ENCODE peak calls at places on chromosomes 11 and 22, in four cellular contexts. One of them, this sample, is unnamed.

GRCh38 chr11:30282289-30282631 is 40.6 kb upstream of the ARL14EP start:
- DNase-seq in heart right ventricle: no peak
- DNase-seq in astrocyte of the spinal cord: no peak
- DNase-seq in cardiac fibroblast: no peak
- DNase-seq in this sample: no peak

GRCh38 chr22:22080270-22080669 is 97.7 kb upstream of the TOP3B start:
- DNase-seq in heart right ventricle: no peak
- DNase-seq in astrocyte of the spinal cord: peak; percentile 9
- DNase-seq in cardiac fibroblast: no peak
- DNase-seq in this sample: no peak

GRCh38 chr11:36684840-36685800 is 87.1 kb upstream of the RAG2 start:
- DNase-seq in cardiac fibroblast: no peak
- DNase-seq in astrocyte of the spinal cord: no peak
- DNase-seq in heart right ventricle: no peak
- DNase-seq in this sample: no peak

GRCh38 chr11:108494182-108494581 is 4.0 kb downstream of the POGLUT3 start:
- DNase-seq in cardiac fibroblast: no peak
- DNase-seq in heart right ventricle: no peak
- DNase-seq in astrocyte of the spinal cord: no peak
- DNase-seq in this sample: no peak

GRCh38 chr11:126426820-126427749 is 71.6 kb downstream of the ST3GAL4 start:
- DNase-seq in cardiac fibroblast: no peak
- DNase-seq in heart right ventricle: no peak
- DNase-seq in astrocyte of the spinal cord: no peak
- DNase-seq in this sample: no peak

GRCh38 chr11:112157274-112157766 is 6.6 kb downstream of the IL18 start:
- DNase-seq in astrocyte of the spinal cord: peak; percentile 99
- DNase-seq in heart right ventricle: no peak
- DNase-seq in cardiac fibroblast: peak; percentile 99
- DNase-seq in this sample: peak; percentile 99

GRCh38 chr11:33904128-33904527 is 12.3 kb upstream of the LMO2 start:
- DNase-seq in astrocyte of the spinal cord: no peak
- DNase-seq in cardiac fibroblast: no peak
- DNase-seq in heart right ventricle: no peak
- DNase-seq in this sample: no peak

GRCh38 chr11:1074244-1075221 is at the start of gene MUC2:
- DNase-seq in cardiac fibroblast: no peak
- DNase-seq in heart right ventricle: no peak
- DNase-seq in astrocyte of the spinal cord: no peak
- DNase-seq in this sample: no peak

GRCh38 chr11:1520987-1521349 is 34.4 kb upstream of the MOB2 start:
- DNase-seq in astrocyte of the spinal cord: no peak
- DNase-seq in heart right ventricle: peak; percentile 49
- DNase-seq in cardiac fibroblast: peak; percentile 14
- DNase-seq in this sample: no peak

GRCh38 chr22:33112606-33113005 is 54.4 kb upstream of the SYN3 start:
- DNase-seq in heart right ventricle: no peak
- DNase-seq in cardiac fibroblast: no peak
- DNase-seq in astrocyte of the spinal cord: no peak
- DNase-seq in this sample: no peak

GRCh38 chr11:17822021-17822781 is 87.6 kb downstream of the KCNC1 start:
- DNase-seq in heart right ventricle: peak; percentile 21
- DNase-seq in astrocyte of the spinal cord: peak; percentile 4
- DNase-seq in cardiac fibroblast: peak; percentile 76
- DNase-seq in this sample: no peak

DNA sequence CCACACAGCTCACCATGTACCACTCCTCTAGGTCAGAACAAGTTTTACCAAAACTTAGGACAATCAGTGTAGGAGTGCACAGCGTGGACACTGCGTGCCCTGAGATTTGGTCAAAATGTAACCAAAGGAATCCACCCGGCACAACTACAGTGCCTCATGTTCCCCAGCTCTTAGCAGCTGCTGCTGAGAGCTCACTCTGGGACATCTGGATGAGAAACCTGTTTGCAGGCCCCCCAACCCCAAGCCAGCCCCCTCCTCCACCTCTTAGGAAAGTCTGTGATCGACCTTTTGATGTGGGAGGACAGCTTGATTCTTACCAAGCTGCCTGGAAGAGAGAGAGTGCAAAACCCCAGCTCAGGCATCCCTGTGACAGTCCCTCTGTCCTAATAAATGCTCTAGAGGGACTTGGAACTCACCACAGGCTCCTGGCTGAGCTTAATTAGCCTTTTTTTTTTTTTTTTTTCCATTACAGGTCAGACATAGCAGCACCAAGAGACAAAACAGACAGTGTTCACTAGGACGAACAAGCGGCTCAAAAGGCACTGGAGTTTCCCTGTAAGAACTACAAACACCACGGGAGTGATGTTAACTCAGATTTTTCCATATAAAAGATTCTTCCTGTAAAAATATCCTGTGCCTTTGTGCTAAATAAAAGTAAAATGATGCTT is 101.2 kb upstream of the AKIP1 start:
- DNase-seq in heart right ventricle: no peak
- DNase-seq in cardiac fibroblast: no peak
- DNase-seq in astrocyte of the spinal cord: no peak
- DNase-seq in this sample: no peak
- H3K4me3 ChIP-seq in heart right ventricle: peak overlapping the region; percentile 64
- H3K4me3 ChIP-seq in cardiac fibroblast: peak overlapping the region; percentile 58
- H3K4me3 ChIP-seq in astrocyte of the spinal cord: peak overlapping the region; percentile 65
- H3K4me3 ChIP-seq in this sample: peak overlapping the region; percentile 82

DNA sequence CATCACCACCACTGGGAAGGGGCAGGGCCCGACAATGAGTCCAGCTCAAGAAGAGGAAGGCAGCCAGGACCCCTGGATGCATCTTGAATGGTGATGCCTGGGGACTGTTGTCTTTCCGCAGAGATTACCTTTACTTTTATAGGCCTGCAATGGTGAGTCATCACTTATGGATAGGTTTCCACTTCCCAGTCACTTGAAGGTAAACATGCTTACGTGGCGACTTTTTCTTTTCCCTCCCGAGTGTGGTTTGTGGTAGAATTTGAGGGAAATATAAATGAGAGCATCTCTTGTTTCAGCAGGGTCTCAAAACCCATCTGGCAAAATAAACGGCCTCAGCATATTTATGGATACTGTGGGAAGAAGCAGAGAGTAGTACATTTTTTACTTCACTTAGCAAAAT is at the start of gene MMP13:
- DNase-seq in cardiac fibroblast: no peak
- DNase-seq in heart right ventricle: no peak
- DNase-seq in astrocyte of the spinal cord: peak; percentile 70
- DNase-seq in this sample: no peak
- H3K4me3 ChIP-seq in cardiac fibroblast: no peak within 1 kb of the TSS
- H3K4me3 ChIP-seq in heart right ventricle: no peak within 1 kb of the TSS
- H3K4me3 ChIP-seq in astrocyte of the spinal cord: no peak within 1 kb of the TSS
- H3K4me3 ChIP-seq in this sample: no peak within 1 kb of the TSS

GRCh38 chr22:24247011-24247507 is 2.2 kb upstream of the GGT5 start:
- DNase-seq in astrocyte of the spinal cord: peak; percentile 18
- DNase-seq in heart right ventricle: peak; percentile 44
- DNase-seq in cardiac fibroblast: peak; percentile 37
- DNase-seq in this sample: no peak

GRCh38 chr22:24240381-24240780 is 4.5 kb downstream of the GGT5 start:
- DNase-seq in heart right ventricle: no peak
- DNase-seq in cardiac fibroblast: peak; percentile 27
- DNase-seq in astrocyte of the spinal cord: no peak
- DNase-seq in this sample: no peak

GRCh38 chr22:24247564-24248344 is 2.9 kb upstream of the GGT5 start:
- DNase-seq in cardiac fibroblast: peak; percentile 98
- DNase-seq in astrocyte of the spinal cord: peak; percentile 95
- DNase-seq in heart right ventricle: peak; percentile 87
- DNase-seq in this sample: peak; percentile 49

GRCh38 chr22:24244144-24244787 is 616 bp downstream of the GGT5 start:
- DNase-seq in heart right ventricle: no peak
- DNase-seq in cardiac fibroblast: peak; percentile 79
- DNase-seq in astrocyte of the spinal cord: peak; percentile 55
- DNase-seq in this sample: no peak
- H3K4me3 ChIP-seq in heart right ventricle: peak overlapping the region; percentile 37
- H3K4me3 ChIP-seq in cardiac fibroblast: peak overlapping the region; percentile 67
- H3K4me3 ChIP-seq in astrocyte of the spinal cord: peak overlapping the region; percentile 43
- H3K4me3 ChIP-seq in this sample: no peak overlapping the region

GRCh38 chr22:38427465-38427864 is 27.5 kb downstream of the KCNJ4 start:
- DNase-seq in heart right ventricle: no peak
- DNase-seq in astrocyte of the spinal cord: no peak
- DNase-seq in cardiac fibroblast: no peak
- DNase-seq in this sample: no peak

GRCh38 chr22:38429460-38430128 is 25.4 kb downstream of the KCNJ4 start:
- DNase-seq in cardiac fibroblast: no peak
- DNase-seq in heart right ventricle: no peak
- DNase-seq in astrocyte of the spinal cord: peak; percentile 10
- DNase-seq in this sample: no peak

GRCh38 chr22:38427940-38428339 is 27.1 kb downstream of the KCNJ4 start:
- DNase-seq in cardiac fibroblast: no peak
- DNase-seq in heart right ventricle: no peak
- DNase-seq in astrocyte of the spinal cord: no peak
- DNase-seq in this sample: no peak

GRCh38 chr22:38426628-38427027 is 28.4 kb downstream of the KCNJ4 start:
- DNase-seq in astrocyte of the spinal cord: no peak
- DNase-seq in cardiac fibroblast: no peak
- DNase-seq in heart right ventricle: no peak
- DNase-seq in this sample: no peak

GRCh38 chr22:38428714-38429113 is 26.3 kb downstream of the KCNJ4 start:
- DNase-seq in cardiac fibroblast: no peak
- DNase-seq in astrocyte of the spinal cord: no peak
- DNase-seq in heart right ventricle: no peak
- DNase-seq in this sample: no peak
- H3K4me3 ChIP-seq in cardiac fibroblast: no peak overlapping the region
- H3K4me3 ChIP-seq in astrocyte of the spinal cord: no peak overlapping the region
- H3K4me3 ChIP-seq in heart right ventricle: no peak overlapping the region
- H3K4me3 ChIP-seq in this sample: no peak overlapping the region

DNA sequence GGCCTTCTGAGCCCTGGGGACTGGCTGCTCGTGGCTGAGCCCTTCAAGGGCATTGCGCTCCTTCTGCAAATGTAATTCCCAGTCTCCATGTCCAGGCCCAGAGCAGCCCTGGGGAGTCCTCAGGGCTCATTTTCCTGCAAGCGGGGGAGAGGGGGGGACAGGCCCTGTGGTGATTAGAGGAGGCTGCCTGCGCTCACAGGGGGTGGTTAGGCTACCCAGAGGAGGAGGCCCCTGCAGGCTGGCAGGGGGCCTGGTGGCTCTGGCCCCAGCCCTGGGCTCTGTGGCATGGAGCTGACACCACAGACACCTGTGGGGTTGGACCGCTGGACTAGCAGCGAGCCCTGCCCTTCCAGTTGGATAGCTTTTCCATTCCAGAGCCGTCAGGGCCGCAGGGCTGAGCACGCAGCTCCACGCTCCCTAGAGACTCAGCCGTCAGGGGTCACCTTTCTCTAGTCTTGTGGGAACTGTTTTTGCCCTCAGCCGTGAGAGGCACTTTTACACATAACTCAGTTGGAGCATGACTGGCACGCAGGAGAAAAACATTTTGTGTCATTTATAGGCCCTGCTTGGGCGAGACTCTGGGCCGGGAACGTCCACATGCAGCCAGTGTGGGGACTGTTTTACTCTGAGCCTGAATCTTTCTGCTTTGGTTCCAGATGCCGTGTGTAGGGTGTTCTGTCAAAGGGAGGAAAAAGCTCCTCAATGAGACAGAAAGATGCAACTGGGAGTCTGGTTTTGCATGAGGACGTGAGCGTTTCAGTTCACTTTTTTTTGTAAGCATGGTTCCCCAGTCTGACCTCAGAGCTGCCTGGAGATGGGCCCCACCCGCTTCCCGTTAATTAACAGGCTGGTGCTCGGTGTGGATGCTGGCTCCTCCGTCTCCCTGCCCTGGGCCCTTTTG is 58.1 kb downstream of the LRP5 start:
- DNase-seq in astrocyte of the spinal cord: no peak
- DNase-seq in cardiac fibroblast: no peak
- DNase-seq in heart right ventricle: peak; percentile 39
- DNase-seq in this sample: no peak
- H3K4me3 ChIP-seq in astrocyte of the spinal cord: no peak overlapping the region
- H3K4me3 ChIP-seq in cardiac fibroblast: no peak overlapping the region
- H3K4me3 ChIP-seq in heart right ventricle: no peak overlapping the region
- H3K4me3 ChIP-seq in this sample: no peak overlapping the region

GRCh38 chr22:29702025-29702930 is 17.5 kb upstream of the CABP7 start:
- DNase-seq in cardiac fibroblast: peak; percentile 8
- DNase-seq in astrocyte of the spinal cord: no peak
- DNase-seq in heart right ventricle: no peak
- DNase-seq in this sample: no peak
- H3K4me3 ChIP-seq in cardiac fibroblast: no peak overlapping the region
- H3K4me3 ChIP-seq in astrocyte of the spinal cord: no peak overlapping the region
- H3K4me3 ChIP-seq in heart right ventricle: no peak overlapping the region
- H3K4me3 ChIP-seq in this sample: no peak overlapping the region

GRCh38 chr11:73288873-73289707 is 17.0 kb downstream of the P2RY6 start:
- DNase-seq in cardiac fibroblast: peak; percentile 88
- DNase-seq in heart right ventricle: peak; percentile 72
- DNase-seq in astrocyte of the spinal cord: peak; percentile 67
- DNase-seq in this sample: peak; percentile 64
- H3K4me3 ChIP-seq in cardiac fibroblast: no peak overlapping the region
- H3K4me3 ChIP-seq in heart right ventricle: peak overlapping the region; percentile 16
- H3K4me3 ChIP-seq in astrocyte of the spinal cord: no peak overlapping the region
- H3K4me3 ChIP-seq in this sample: peak overlapping the region; percentile 27

GRCh38 chr11:116925050-116925449 is 87.6 kb upstream of the APOA1 start:
- DNase-seq in cardiac fibroblast: no peak
- DNase-seq in heart right ventricle: no peak
- DNase-seq in astrocyte of the spinal cord: no peak
- DNase-seq in this sample: no peak

GRCh38 chr11:116928102-116928777 is 90.8 kb upstream of the APOA1 start:
- DNase-seq in astrocyte of the spinal cord: no peak
- DNase-seq in cardiac fibroblast: no peak
- DNase-seq in heart right ventricle: no peak
- DNase-seq in this sample: no peak

GRCh38 chr11:116928845-116929244 is 91.4 kb upstream of the APOA1 start:
- DNase-seq in astrocyte of the spinal cord: no peak
- DNase-seq in cardiac fibroblast: no peak
- DNase-seq in heart right ventricle: no peak
- DNase-seq in this sample: no peak

GRCh38 chr11:116929393-116930090 is 92.1 kb upstream of the APOA1 start:
- DNase-seq in cardiac fibroblast: peak; percentile 39
- DNase-seq in heart right ventricle: peak; percentile 21
- DNase-seq in astrocyte of the spinal cord: no peak
- DNase-seq in this sample: no peak

DNA sequence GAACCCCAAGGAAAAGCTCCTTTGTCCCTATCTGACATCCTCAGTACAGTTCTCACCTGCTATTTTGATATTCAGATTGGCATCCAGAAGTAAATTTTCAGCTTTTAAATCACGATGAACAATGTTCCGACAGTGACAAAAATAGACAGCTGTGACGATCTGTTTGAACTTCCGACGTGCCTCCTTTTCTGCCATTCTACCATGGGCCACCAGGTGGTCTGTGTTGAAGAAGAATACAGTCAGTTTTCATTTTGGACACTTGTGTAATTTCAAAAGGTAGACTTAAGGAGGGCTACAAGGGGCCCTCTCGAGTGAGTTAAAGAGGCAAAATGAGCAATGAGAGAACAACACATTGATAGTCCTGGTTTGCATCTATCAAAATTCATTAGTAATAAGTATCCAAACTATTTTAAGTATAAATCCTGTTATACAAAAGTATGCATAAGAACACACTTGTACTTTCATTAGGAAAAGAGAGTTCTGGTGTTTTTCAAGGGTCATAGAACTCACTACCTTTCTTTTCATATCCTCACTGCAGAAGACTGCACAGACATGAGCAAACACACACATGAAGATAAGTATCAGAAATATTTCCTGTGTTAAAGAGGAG is 89.8 kb upstream of the APOA1 start:
- DNase-seq in heart right ventricle: no peak
- DNase-seq in astrocyte of the spinal cord: no peak
- DNase-seq in cardiac fibroblast: no peak
- DNase-seq in this sample: no peak
- H3K4me3 ChIP-seq in heart right ventricle: no peak overlapping the region
- H3K4me3 ChIP-seq in astrocyte of the spinal cord: no peak overlapping the region
- H3K4me3 ChIP-seq in cardiac fibroblast: no peak overlapping the region
- H3K4me3 ChIP-seq in this sample: no peak overlapping the region

This sample was measured in retinal pigment epithelial cell.